ENCODE peak calls at places on chromosomes 2 and 18, in seven cellular contexts. R is stimulated activated CD8-positive, alpha-beta memory T cell treated with anti-CD3 and anti-CD28 coated beads, Interleukin-12 subunit alpha, Interleukin-12 subunit beta, amount 100 ng/mL, for 1 hour; I is stimulated activated effector memory CD8-positive, alpha-beta T cell treated with anti-CD3 and anti-CD28 coated beads, Interleukin-12 subunit alpha, Interleukin-12 subunit beta, amount 100 ng/mL, for 72 hours; D is lower lobe of right lung; F is endothelial cell; S is upper lobe of right lung; M is osteocyte. P is an unnamed sample.

GRCh38 chr2:127634066-127634617 is 11.8 kb upstream of the GPR17 start:
- DNase-seq in R (no peak), I (no peak), D (no peak), F (no peak), S (no peak), M (no peak), P (peak)

GRCh38 chr2:9752441-9753275 is 90.6 kb upstream of the TAF1B start:
- DNase-seq in R (peak), I (peak), D (no peak), F (no peak), S (no peak), M (no peak), P (no peak)

GRCh38 chr2:44939074-44940052 is 2.1 kb upstream of the SIX3 start:
- DNase-seq in R (no peak), I (no peak), D (no peak), F (no peak), S (no peak), M (no peak), P (peak)

GRCh38 chr2:224802407-224802806 is 86.2 kb upstream of the CCDC195 start:
- DNase-seq in R (no peak), I (no peak), D (no peak), F (no peak), S (no peak), M (no peak), P (no peak)

GRCh38 chr2:54595999-54596903 is 127.2 kb upstream of the EML6 start:
- DNase-seq in R (no peak), I (no peak), D (no peak), F (no peak), S (no peak), M (no peak), P (no peak)

GRCh38 chr2:210667726-210668125 is 111.3 kb downstream of the CPS1 start:
- DNase-seq in R (no peak), I (no peak), D (no peak), F (no peak), S (no peak), M (no peak), P (no peak)

GRCh38 chr18:37567061-37567993 is 1.7 kb upstream of the CELF4 start:
- DNase-seq in R (no peak), I (no peak), D (no peak), F (no peak), S (peak), M (no peak), P (peak)

GRCh38 chr2:98444436-98445166 is at the start of gene INPP4A:
- DNase-seq in R (peak), I (peak), D (peak), F (peak), S (peak), M (peak), P (peak)

GRCh38 chr2:223315813-223316212 is 263.8 kb downstream of the KCNE4 start:
- DNase-seq in R (no peak), I (no peak), D (no peak), F (no peak), S (no peak), M (no peak), P (no peak)

P was measured in spleen.